ENCODE peak calls at places on chromosome 13, in five cellular contexts. H is lung, C is BJ, I is cardiac muscle cell, D is heart right ventricle. G is an unnamed sample.

GRCh38 chr13:77300176-77301141 is 26.4 kb downstream of the MYCBP2 start:
- DNase-seq in H (no peak), C (peak), I (no peak), D (no peak), G (no peak)

GRCh38 chr13:107553838-107554237 is 661.5 kb downstream of the LIG4 start:
- DNase-seq in H (no peak), C (no peak), I (peak), D (no peak), G (no peak)

GRCh38 chr13:51501592-51502205 is 48.9 kb upstream of the INTS6 start:
- DNase-seq in H (no peak), C (no peak), I (no peak), D (no peak), G (no peak)

GRCh38 chr13:44317752-44318550 is 55.7 kb upstream of the SERP2 start:
- DNase-seq in H (no peak), C (no peak), I (no peak), D (no peak), G (no peak)

GRCh38 chr13:110630566-110631119 is 15.3 kb downstream of the NAXD start:
- DNase-seq in H (no peak), C (no peak), I (no peak), D (no peak), G (no peak)

GRCh38 chr13:23515116-23515515 is 55.1 kb upstream of the TNFRSF19 start:
- DNase-seq in H (no peak), C (no peak), I (no peak), D (no peak), G (no peak)

GRCh38 chr13:61770697-61771096 is 355.0 kb upstream of the PCDH20 start:
- DNase-seq in H (no peak), C (no peak), I (peak), D (no peak), G (no peak)

GRCh38 chr13:50543767-50544166 is 299.7 kb downstream of the DLEU7 start:
- DNase-seq in H (no peak), C (no peak), I (no peak), D (no peak), G (no peak)

GRCh38 chr13:73259061-73259908 is 200.5 kb downstream of the KLF5 start:
- DNase-seq in H (no peak), C (peak), I (no peak), D (no peak), G (peak)

GRCh38 chr13:19959141-19959830 is 759 bp downstream of the ZMYM2 start:
- DNase-seq in H (peak), C (no peak), I (peak), D (peak), G (no peak)

GRCh38 chr13:100269837-100270236 is 180.9 kb downstream of the PCCA start:
- DNase-seq in H (peak), C (no peak), I (no peak), D (peak), G (peak)

GRCh38 chr13:49652691-49653305 is 24.5 kb downstream of the ARL11 start:
- DNase-seq in H (no peak), C (no peak), I (peak), D (no peak), G (no peak)

GRCh38 chr13:30997697-30998547 is 65.5 kb downstream of the TEX26 start:
- DNase-seq in H (no peak), C (no peak), I (peak), D (peak), G (no peak)

GRCh38 chr13:107568181-107568580 is 647.2 kb downstream of the LIG4 start:
- DNase-seq in H (no peak), C (no peak), I (no peak), D (no peak), G (no peak)

GRCh38 chr13:36124236-36124822 is 6.9 kb downstream of the DCLK1 start:
- DNase-seq in H (peak), C (peak), I (no peak), D (no peak), G (no peak)

GRCh38 chr13:39023761-39024160 is 14.1 kb downstream of the PROSER1 start:
- DNase-seq in H (peak), C (no peak), I (no peak), D (no peak), G (no peak)

GRCh38 chr13:50645092-50645491 is 198.4 kb downstream of the DLEU7 start:
- DNase-seq in H (no peak), C (no peak), I (no peak), D (no peak), G (no peak)

GRCh38 chr13:42394361-42395065 is 122.6 kb downstream of the AKAP11 start:
- DNase-seq in H (no peak), C (no peak), I (no peak), D (no peak), G (no peak)

GRCh38 chr13:59531571-59532091 is 632.1 kb downstream of the DIAPH3 start:
- DNase-seq in H (peak), C (no peak), I (peak), D (peak), G (peak)

GRCh38 chr13:34300559-34300958 is 482.6 kb downstream of the RFC3 start:
- DNase-seq in H (no peak), C (no peak), I (no peak), D (no peak), G (no peak)

GRCh38 chr13:66809496-66809895 is 420.6 kb downstream of the PCDH9 start:
- DNase-seq in H (no peak), C (no peak), I (no peak), D (no peak), G (no peak)

GRCh38 chr13:67049744-67050143 is 180.4 kb downstream of the PCDH9 start:
- DNase-seq in H (no peak), C (no peak), I (no peak), D (no peak), G (no peak)

GRCh38 chr13:50845211-50845610 is 1.7 kb upstream of the DLEU7 start:
- DNase-seq in H (no peak), C (no peak), I (no peak), D (no peak), G (no peak)

GRCh38 chr13:50208826-50209335 is 193.6 kb downstream of the KCNRG start:
- DNase-seq in H (peak), C (peak), I (peak), D (peak), G (peak)

GRCh38 chr13:99282264-99283231 is 24.4 kb upstream of the GPR18 start:
- DNase-seq in H (no peak), C (no peak), I (no peak), D (no peak), G (no peak)

GRCh38 chr13:94947965-94948371 is 235.6 kb upstream of the SOX21 start:
- DNase-seq in H (no peak), C (no peak), I (no peak), D (no peak), G (no peak)

GRCh38 chr13:101773062-101773461 is 320.6 kb downstream of the ITGBL1 start:
- DNase-seq in H (no peak), C (no peak), I (no peak), D (no peak), G (no peak)

GRCh38 chr13:94886191-94886590 is 173.8 kb upstream of the SOX21 start:
- DNase-seq in H (no peak), C (peak), I (no peak), D (no peak), G (peak)

GRCh38 chr13:38308736-38309135 is 40.9 kb upstream of the UFM1 start:
- DNase-seq in H (no peak), C (peak), I (no peak), D (no peak), G (no peak)

GRCh38 chr13:43180837-43181236 is 157.5 kb downstream of the DNAJC15 start:
- DNase-seq in H (no peak), C (no peak), I (no peak), D (no peak), G (no peak)

GRCh38 chr13:61362522-61362921 is 53.1 kb downstream of the PCDH20 start:
- DNase-seq in H (no peak), C (no peak), I (no peak), D (no peak), G (no peak)

GRCh38 chr13:105144936-105145335 is 1390.5 kb downstream of the EFNB2 start:
- DNase-seq in H (no peak), C (no peak), I (no peak), D (no peak), G (no peak)

GRCh38 chr13:51704399-51705306 is 99.3 kb downstream of the DHRS12 start:
- DNase-seq in H (no peak), C (no peak), I (no peak), D (no peak), G (no peak)

GRCh38 chr13:83297591-83298305 is 584.5 kb downstream of the SLITRK1 start:
- DNase-seq in H (no peak), C (no peak), I (no peak), D (no peak), G (no peak)

GRCh38 chr13:112069727-112070300 is 2.9 kb downstream of the SOX1 start:
- DNase-seq in H (no peak), C (no peak), I (no peak), D (no peak), G (no peak)

GRCh38 chr13:105342421-105342820 is 1193.0 kb downstream of the EFNB2 start:
- DNase-seq in H (no peak), C (no peak), I (no peak), D (no peak), G (no peak)

GRCh38 chr13:113851826-113852535 is 11.9 kb downstream of the GAS6 start:
- DNase-seq in H (no peak), C (no peak), I (no peak), D (no peak), G (no peak)

GRCh38 chr13:76745246-76746200 is 140.7 kb downstream of the KCTD12 start:
- DNase-seq in H (no peak), C (no peak), I (no peak), D (no peak), G (no peak)

GRCh38 chr13:33015791-33016323 is 366 bp upstream of the KL start:
- DNase-seq in H (no peak), C (no peak), I (peak), D (peak), G (no peak)
- H3K4me3 ChIP-seq in H (peak), C (no peak), I (peak), D (peak), G (peak)

GRCh38 chr13:27274631-27275030 is 4.0 kb downstream of the RASL11A start:
- DNase-seq in H (no peak), C (no peak), I (no peak), D (no peak), G (no peak)

GRCh38 chr13:27273658-27274425 is 3.2 kb downstream of the RASL11A start:
- DNase-seq in H (no peak), C (no peak), I (peak), D (no peak), G (no peak)

GRCh38 chr13:27271572-27272096 is 1.0 kb downstream of the RASL11A start:
- DNase-seq in H (no peak), C (no peak), I (no peak), D (no peak), G (no peak)

GRCh38 chr13:27269114-27269665 is 1.4 kb upstream of the RASL11A start:
- DNase-seq in H (no peak), C (no peak), I (no peak), D (no peak), G (no peak)

DNA sequence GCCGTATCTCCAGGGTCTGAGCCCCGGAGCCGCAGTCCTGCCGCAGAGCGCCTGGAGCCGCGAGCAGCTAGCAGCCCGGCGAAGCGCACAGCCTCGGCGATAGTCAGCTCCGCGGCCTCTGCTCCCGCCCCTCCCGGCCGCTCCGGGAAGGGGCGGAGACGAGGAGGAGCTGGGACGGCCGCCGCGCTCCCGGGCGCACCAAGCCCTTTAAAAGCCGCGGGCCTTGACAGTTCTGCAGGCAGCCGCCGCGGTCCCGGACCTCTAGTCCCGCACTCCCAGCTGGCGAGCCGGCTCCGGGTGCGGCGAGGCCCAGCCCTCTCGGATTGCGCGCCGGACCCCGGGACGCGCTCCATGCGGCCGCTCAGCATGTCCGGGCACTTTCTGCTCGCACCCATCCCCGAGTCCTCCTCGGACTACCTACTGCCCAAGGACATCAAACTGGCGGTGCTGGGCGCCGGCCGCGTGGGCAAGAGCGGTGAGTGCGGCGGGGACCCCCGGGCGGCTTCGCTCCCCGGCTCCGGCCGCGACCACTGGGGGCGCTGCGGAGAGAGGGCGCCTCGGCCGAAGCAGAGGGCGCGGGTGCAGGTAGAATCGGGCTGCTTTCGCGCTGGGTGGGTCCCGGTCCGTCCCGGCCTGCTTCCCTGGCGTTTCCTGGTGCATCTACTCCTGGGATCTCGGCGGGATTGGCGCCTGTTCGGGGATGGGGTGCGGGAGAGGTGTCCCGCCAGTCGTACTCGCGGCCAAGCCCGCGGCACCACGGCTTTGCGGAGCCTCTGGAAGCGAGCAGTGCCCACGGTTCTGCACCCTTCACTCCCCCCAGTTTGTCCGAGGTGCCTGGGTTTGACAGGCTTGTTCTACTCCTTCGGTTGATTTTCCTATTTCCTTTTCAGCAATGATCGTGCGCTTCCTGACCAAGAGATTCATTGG is at the start of gene RASL11A:
- DNase-seq in H (peak), C (no peak), I (peak), D (peak), G (no peak)
- TF ChIP-seq CTCF in H (peak), C (peak), I (peak), D (peak), G (peak)

DNA sequence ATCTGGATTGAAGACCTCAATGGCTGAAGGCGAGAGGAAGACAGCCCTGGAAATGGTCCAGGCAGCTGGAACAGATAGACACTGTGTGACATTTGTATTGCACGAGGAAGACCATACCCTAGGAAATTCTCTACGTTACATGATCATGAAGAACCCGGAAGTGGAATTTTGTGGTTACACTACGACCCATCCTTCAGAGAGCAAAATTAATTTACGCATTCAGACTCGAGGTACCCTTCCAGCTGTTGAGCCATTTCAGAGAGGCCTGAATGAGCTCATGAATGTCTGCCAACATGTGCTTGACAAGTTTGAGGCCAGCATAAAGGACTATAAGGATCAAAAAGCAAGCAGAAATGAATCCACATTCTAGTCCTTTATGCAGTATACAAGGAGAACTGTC is 1.2 kb downstream of the POLR1D start:
- DNase-seq in H (no peak), C (no peak), I (no peak), D (no peak), G (no peak)
- H3K4me3 ChIP-seq in H (no peak), C (no peak), I (peak), D (no peak), G (peak)

GRCh38 chr13:75485286-75486062 is 3.5 kb upstream of the TBC1D4 start:
- DNase-seq in H (no peak), C (no peak), I (no peak), D (no peak), G (no peak)

GRCh38 chr13:75481176-75482069 is 546 bp downstream of the TBC1D4 start:
- DNase-seq in H (peak), C (no peak), I (peak), D (peak), G (no peak)

GRCh38 chr13:75482070-75482819 is at the start of gene TBC1D4:
- DNase-seq in H (peak), C (peak), I (peak), D (peak), G (peak)

GRCh38 chr13:75480691-75481175 is 1.2 kb downstream of the TBC1D4 start:
- DNase-seq in H (peak), C (no peak), I (peak), D (peak), G (peak)

DNA sequence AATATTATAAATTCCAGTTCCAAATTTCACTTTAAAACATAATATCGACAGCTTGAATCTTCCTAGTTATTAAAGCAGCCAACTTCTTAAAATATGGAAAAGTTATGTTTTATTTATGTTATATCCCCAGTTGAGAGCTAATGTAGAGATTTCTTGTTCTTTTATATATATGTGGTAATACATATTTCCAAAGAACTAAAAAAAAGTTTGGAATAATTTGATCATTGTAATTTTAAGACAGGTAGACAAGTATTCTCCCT is 781 bp upstream of the TBC1D4 start:
- DNase-seq in H (no peak), C (no peak), I (no peak), D (no peak), G (no peak)
- TF ChIP-seq CTCF in H (no peak), C (no peak), I (no peak), D (peak), G (no peak)

GRCh38 chr13:40403509-40404241 is 262.8 kb downstream of the FOXO1 start:
- DNase-seq in H (no peak), C (no peak), I (no peak), D (no peak), G (no peak)

GRCh38 chr13:40399756-40400155 is 266.7 kb downstream of the FOXO1 start:
- DNase-seq in H (no peak), C (no peak), I (no peak), D (no peak), G (no peak)

GRCh38 chr13:40404407-40404806 is 262.0 kb downstream of the FOXO1 start:
- DNase-seq in H (no peak), C (no peak), I (no peak), D (no peak), G (no peak)

GRCh38 chr13:40402931-40403412 is 263.5 kb downstream of the FOXO1 start:
- DNase-seq in H (no peak), C (peak), I (no peak), D (no peak), G (no peak)

DNA sequence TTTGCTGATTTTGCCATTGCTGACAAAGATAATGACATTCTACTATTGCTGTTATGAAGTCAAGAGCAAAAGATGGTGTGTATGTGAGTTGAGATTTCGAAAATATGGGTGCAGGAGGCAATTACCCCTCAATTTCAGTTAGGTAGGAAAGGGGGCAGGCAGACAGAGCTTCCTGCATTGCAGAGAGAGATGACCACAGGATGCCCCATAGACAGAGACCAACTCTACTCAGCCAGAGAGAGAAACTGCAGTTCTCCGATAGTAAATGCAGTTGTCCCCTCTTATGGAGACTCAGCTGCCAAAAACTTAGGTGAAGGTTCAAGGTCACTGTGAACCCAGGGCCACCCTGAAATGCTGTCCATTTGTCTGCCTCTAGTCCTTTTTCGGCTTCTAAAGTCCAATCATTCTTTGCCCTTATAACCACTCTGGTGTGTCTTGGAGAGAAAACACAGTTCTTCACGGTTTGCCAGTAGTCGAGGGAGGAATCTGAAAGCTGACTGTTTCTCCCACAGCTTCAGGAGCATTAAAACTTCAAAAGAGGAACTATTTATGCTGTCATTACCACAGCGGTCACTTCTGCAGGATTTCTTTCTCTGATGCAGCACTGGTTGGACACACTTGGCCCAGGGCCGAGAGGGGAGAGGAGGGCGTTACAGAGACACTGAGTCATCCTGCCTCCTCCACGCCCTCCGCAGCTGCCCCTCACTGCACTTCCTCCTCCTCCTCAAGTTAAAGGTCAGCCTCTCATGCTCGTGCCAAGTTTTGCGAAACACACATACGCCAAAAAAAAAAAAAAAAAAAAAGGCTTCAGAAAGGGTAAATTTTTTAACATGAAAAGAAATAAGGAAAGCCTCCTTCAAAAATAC is 264.3 kb downstream of the FOXO1 start:
- DNase-seq in H (peak), C (peak), I (no peak), D (peak), G (peak)
- H3K4me3 ChIP-seq in H (no peak), C (no peak), I (no peak), D (no peak), G (no peak)

DNA sequence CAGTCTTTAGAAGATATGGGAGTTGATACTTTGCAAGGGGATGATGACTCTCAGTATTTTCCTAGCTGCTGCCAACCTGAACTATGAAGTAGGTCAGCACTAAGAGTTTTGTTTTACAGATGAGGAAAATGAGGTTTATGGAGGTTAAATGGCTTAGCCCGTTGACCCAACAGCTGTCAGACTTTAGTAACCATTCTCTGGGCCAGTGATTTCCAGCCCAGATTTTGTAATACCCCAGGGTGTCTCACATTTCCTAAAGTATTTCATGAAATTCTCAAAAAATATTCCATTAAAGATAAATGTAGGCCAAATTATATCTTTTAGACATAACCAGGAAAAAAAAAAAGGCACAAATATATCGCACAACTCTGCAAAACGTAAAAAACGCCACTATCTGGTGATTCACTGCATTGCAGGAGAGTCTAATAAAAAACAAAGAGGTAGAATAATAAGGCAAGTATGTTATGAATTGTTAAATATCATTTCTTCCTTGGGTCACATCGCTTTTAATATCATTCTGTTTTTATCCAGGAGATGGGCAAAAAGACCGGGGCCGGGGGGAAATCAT is 112.5 kb downstream of the DACH1 start:
- DNase-seq in H (no peak), C (no peak), I (no peak), D (no peak), G (no peak)
- TF ChIP-seq CTCF in H (no peak), C (no peak), I (no peak), D (peak), G (no peak)